ENCODE peak calls at places on chromosomes 3 and 15, in five cellular contexts. C is endothelial cell, O is IMR-90, U is putamen, A is M059J. R is an unnamed sample.

GRCh38 chr3:175940243-175940642 is 1081.1 kb downstream of the NAALADL2 start:
- DNase-seq in A (peak; percentile 89), C (no peak), O (peak; percentile 46), U (no peak), R (no peak)

GRCh38 chr3:128805771-128806170 is 73.6 kb upstream of the ACAD9 start:
- DNase-seq in C (no peak), A (no peak), U (no peak), O (peak; percentile 65), R (no peak)

GRCh38 chr3:32412887-32413286 is 21.2 kb downstream of the CMTM7 start:
- DNase-seq in O (no peak), U (no peak), A (no peak), C (no peak), R (no peak)

GRCh38 chr3:188860147-188860546 is 311.6 kb upstream of the TPRG1 start:
- DNase-seq in C (no peak), U (peak; percentile 57), O (peak; percentile 40), A (peak; percentile 56), R (no peak)

GRCh38 chr3:15579071-15579470 is 22.3 kb downstream of the HACL1 start:
- DNase-seq in A (peak; percentile 3), O (no peak), C (no peak), U (no peak), R (no peak)

GRCh38 chr15:68608206-68608843 is 29.5 kb downstream of the CORO2B start:
- DNase-seq in C (no peak), U (peak; percentile 67), A (peak; percentile 21), O (peak; percentile 19), R (peak; percentile 77)

GRCh38 chr3:127485396-127486170 is 105.0 kb downstream of the TPRA1 start:
- DNase-seq in C (peak; percentile 1), O (no peak), A (peak; percentile 37), U (no peak), R (no peak)

GRCh38 chr3:140186421-140186920 is 251.5 kb downstream of the CLSTN2 start:
- DNase-seq in A (peak; percentile 90), C (no peak), O (peak; percentile 50), U (peak; percentile 23), R (peak; percentile 60)

GRCh38 chr3:185717121-185717520 is 107.7 kb downstream of the IGF2BP2 start:
- DNase-seq in C (no peak), U (no peak), A (peak; percentile 23), O (peak; percentile 93), R (no peak)

GRCh38 chr3:186598108-186598784 is 14.6 kb upstream of the AHSG start:
- DNase-seq in U (no peak), A (peak; percentile 89), O (peak; percentile 45), C (no peak), R (no peak)

GRCh38 chr3:124700880-124701684 is 29.2 kb upstream of the UMPS start:
- DNase-seq in U (peak; percentile 50), C (no peak), O (peak; percentile 37), A (peak; percentile 53), R (no peak)

GRCh38 chr3:189822726-189823125 is 191.5 kb downstream of the TP63 start:
- DNase-seq in U (no peak), C (no peak), A (no peak), O (no peak), R (no peak)

GRCh38 chr3:114850913-114851312 is 296.2 kb downstream of the ZBTB20 start:
- DNase-seq in O (peak; percentile 12), U (no peak), A (peak; percentile 10), C (no peak), R (no peak)

GRCh38 chr15:58608129-58608590 is 141.3 kb downstream of the ADAM10 start:
- DNase-seq in A (peak; percentile 57), U (no peak), C (no peak), O (peak; percentile 90), R (no peak)

GRCh38 chr3:27826448-27826847 is 104.3 kb upstream of the EOMES start:
- DNase-seq in U (no peak), C (no peak), O (no peak), A (no peak), R (no peak)

GRCh38 chr3:40877651-40878463 is 321.4 kb upstream of the CTNNB1 start:
- DNase-seq in O (no peak), U (peak; percentile 75), A (peak; percentile 53), C (no peak), R (peak; percentile 72)

GRCh38 chr3:129481783-129482332 is 41.8 kb downstream of the IFT122 start:
- DNase-seq in O (no peak), U (no peak), C (no peak), A (peak; percentile 37), R (no peak)

GRCh38 chr3:130480736-130481135 is 36.2 kb upstream of the COL6A6 start:
- DNase-seq in U (no peak), A (peak; percentile 29), C (peak; percentile 28), O (peak; percentile 28), R (no peak)

GRCh38 chr3:185549651-185550111 is 2.7 kb downstream of the LIPH start:
- DNase-seq in U (no peak), A (peak; percentile 87), O (peak; percentile 48), C (no peak), R (no peak)

GRCh38 chr15:99113547-99114271 is 8.8 kb downstream of the SYNM start:
- DNase-seq in U (no peak), O (no peak), A (no peak), C (no peak), R (no peak)

GRCh38 chr3:111237906-111238305 is 166.3 kb downstream of the NECTIN3 start:
- DNase-seq in A (peak; percentile 63), U (no peak), O (no peak), C (no peak), R (no peak)

GRCh38 chr3:72205297-72205696 is 420.3 kb upstream of the PROK2 start:
- DNase-seq in C (no peak), O (no peak), A (no peak), U (no peak), R (no peak)

GRCh38 chr15:88918738-88919137 is 5.6 kb upstream of the MFGE8 start:
- DNase-seq in A (peak; percentile 99), O (peak; percentile 99), U (no peak), C (no peak), R (no peak)

GRCh38 chr15:69321041-69321554 is 22.4 kb downstream of the PAQR5 start:
- DNase-seq in U (no peak), A (no peak), O (peak; percentile 60), C (no peak), R (no peak)

GRCh38 chr15:34223904-34224596 is 766 bp upstream of the EMC4 start:
- DNase-seq in C (no peak), A (peak; percentile 44), U (no peak), O (peak; percentile 13), R (no peak)

GRCh38 chr3:102302020-102302419 is 132.8 kb upstream of the ZPLD1 start:
- DNase-seq in U (no peak), C (no peak), A (no peak), O (no peak), R (no peak)

GRCh38 chr3:1609416-1609815 is 489.2 kb upstream of the CNTN4 start:
- DNase-seq in O (no peak), C (no peak), A (no peak), U (no peak), R (no peak)

GRCh38 chr3:94032187-94032586 is 3.8 kb upstream of the STX19 start:
- DNase-seq in U (no peak), A (no peak), C (no peak), O (peak; percentile 37), R (no peak)

GRCh38 chr15:44545934-44546802 is 9.2 kb downstream of the EIF3J start:
- DNase-seq in U (no peak), C (no peak), O (peak; percentile 52), A (peak; percentile 67), R (no peak)

GRCh38 chr3:99532246-99532645 is 106.1 kb upstream of the COL8A1 start:
- DNase-seq in A (peak; percentile 86), U (no peak), C (peak; percentile 64), O (peak; percentile 77), R (peak; percentile 29)

GRCh38 chr3:136958931-136959330 is 1.1 kb downstream of the IL20RB start:
- DNase-seq in C (no peak), O (no peak), U (no peak), A (no peak), R (no peak)